ENCODE peak calls at places on chromosomes 12 and 14, in ten cellular contexts. I, D, B, C, P, E, G, U, H and A are unnamed samples.

GRCh38 chr12:62799126-62799736 is 135.7 kb downstream of the PPM1H start:
- DNase-seq in I (no peak), D (peak; percentile 53), B (peak; percentile 57), C (peak; percentile 85), P (no peak), E (peak; percentile 81), G (peak; percentile 52), U (peak; percentile 78), H (peak; percentile 37), A (peak; percentile 78)

GRCh38 chr12:46269429-46270241 is 792 bp upstream of the SLC38A1 start:
- DNase-seq in I (no peak), D (peak; percentile 63), B (no peak), C (peak; percentile 69), P (peak; percentile 65), E (peak; percentile 67), G (peak; percentile 47), U (peak; percentile 77), H (no peak), A (no peak)

GRCh38 chr12:105069936-105070702 is 14.1 kb downstream of the ALDH1L2 start:
- DNase-seq in I (no peak), D (no peak), B (no peak), C (no peak), P (no peak), E (no peak), G (no peak), U (no peak), H (no peak), A (no peak)

GRCh38 chr12:98572010-98572409 is 21.5 kb upstream of the SLC25A3 start:
- DNase-seq in I (no peak), D (no peak), B (no peak), C (no peak), P (no peak), E (peak; percentile 31), G (no peak), U (no peak), H (no peak), A (no peak)

GRCh38 chr14:38290601-38291190 is 34.8 kb upstream of the CLEC14A start:
- DNase-seq in I (no peak), D (no peak), B (no peak), C (peak; percentile 17), P (peak; percentile 3), E (no peak), G (no peak), U (no peak), H (peak; percentile 71), A (no peak)

GRCh38 chr14:92942576-92942975 is 19.6 kb downstream of the CHGA start:
- DNase-seq in I (no peak), D (no peak), B (no peak), C (no peak), P (no peak), E (peak; percentile 31), G (no peak), U (no peak), H (no peak), A (no peak)

GRCh38 chr12:51838036-51838435 is 10.5 kb downstream of the FIGNL2 start:
- DNase-seq in I (no peak), D (no peak), B (no peak), C (no peak), P (no peak), E (no peak), G (no peak), U (no peak), H (no peak), A (no peak)

GRCh38 chr12:107610030-107610859 is 75.4 kb upstream of the PWP1 start:
- DNase-seq in I (no peak), D (peak; percentile 11), B (no peak), C (peak; percentile 72), P (no peak), E (peak; percentile 58), G (peak; percentile 8), U (peak; percentile 29), H (peak; percentile 5), A (peak; percentile 26)

GRCh38 chr12:71556881-71557280 is 106.8 kb downstream of the ZFC3H1 start:
- DNase-seq in I (no peak), D (no peak), B (no peak), C (peak; percentile 26), P (no peak), E (peak; percentile 84), G (no peak), U (peak; percentile 59), H (peak; percentile 83), A (peak; percentile 57)

GRCh38 chr12:93908846-93909592 is 231.8 kb downstream of the CRADD start:
- DNase-seq in I (no peak), D (no peak), B (no peak), C (no peak), P (no peak), E (no peak), G (no peak), U (peak; percentile 67), H (no peak), A (no peak)

GRCh38 chr12:32457251-32458025 is 58.1 kb downstream of the FGD4 start:
- DNase-seq in I (no peak), D (no peak), B (no peak), C (no peak), P (no peak), E (no peak), G (no peak), U (no peak), H (no peak), A (no peak)

GRCh38 chr12:127145929-127146789 is 1120.8 kb upstream of the TMEM132C start:
- DNase-seq in I (peak; percentile 39), D (peak; percentile 10), B (no peak), C (no peak), P (peak; percentile 82), E (peak; percentile 4), G (no peak), U (peak; percentile 95), H (peak; percentile 30), A (no peak)

GRCh38 chr14:103296987-103297386 is 37.0 kb upstream of the EIF5 start:
- DNase-seq in I (no peak), D (no peak), B (no peak), C (no peak), P (no peak), E (peak; percentile 26), G (peak; percentile 9), U (no peak), H (no peak), A (no peak)

GRCh38 chr12:120138366-120138765 is 21.8 kb upstream of the RAB35 start:
- DNase-seq in I (no peak), D (no peak), B (no peak), C (no peak), P (no peak), E (no peak), G (no peak), U (no peak), H (no peak), A (no peak)

GRCh38 chr12:14885718-14886201 is at the start of gene MGP:
- DNase-seq in I (no peak), D (no peak), B (no peak), C (peak; percentile 37), P (no peak), E (no peak), G (no peak), U (no peak), H (no peak), A (no peak)

GRCh38 chr12:112049351-112049750 is 36.1 kb downstream of the ERP29 start:
- DNase-seq in I (no peak), D (no peak), B (no peak), C (no peak), P (peak; percentile 22), E (no peak), G (no peak), U (no peak), H (no peak), A (no peak)

GRCh38 chr14:29548948-29549370 is 378.7 kb downstream of the PRKD1 start:
- DNase-seq in I (no peak), D (no peak), B (no peak), C (peak; percentile 69), P (peak; percentile 73), E (peak; percentile 1), G (peak; percentile 82), U (peak; percentile 32), H (peak; percentile 29), A (peak; percentile 69)

GRCh38 chr12:71731439-71732356 is 23.0 kb upstream of the RAB21 start:
- DNase-seq in I (no peak), D (no peak), B (no peak), C (peak; percentile 7), P (no peak), E (peak; percentile 50), G (no peak), U (no peak), H (no peak), A (no peak)

GRCh38 chr12:111435661-111436201 is 30.0 kb downstream of the SH2B3 start:
- DNase-seq in I (no peak), D (no peak), B (no peak), C (no peak), P (no peak), E (no peak), G (no peak), U (no peak), H (no peak), A (no peak)

GRCh38 chr12:92047058-92047826 is 98.4 kb downstream of the BTG1 start:
- DNase-seq in I (no peak), D (no peak), B (no peak), C (no peak), P (peak; percentile 58), E (no peak), G (no peak), U (no peak), H (no peak), A (no peak)

GRCh38 chr12:124687695-124688301 is 120.4 kb upstream of the NCOR2 start:
- DNase-seq in I (no peak), D (peak; percentile 17), B (no peak), C (no peak), P (peak; percentile 71), E (peak; percentile 38), G (peak; percentile 29), U (no peak), H (no peak), A (no peak)

GRCh38 chr14:92004062-92004461 is 35.8 kb downstream of the TRIP11 start:
- DNase-seq in I (no peak), D (no peak), B (no peak), C (no peak), P (no peak), E (no peak), G (no peak), U (no peak), H (no peak), A (no peak)

GRCh38 chr12:12582895-12583303 is 20.2 kb upstream of the DUSP16 start:
- DNase-seq in I (no peak), D (no peak), B (no peak), C (peak; percentile 58), P (no peak), E (no peak), G (no peak), U (no peak), H (peak; percentile 30), A (no peak)

GRCh38 chr12:98646165-98646764 is 1.2 kb downstream of the APAF1 start:
- DNase-seq in I (no peak), D (no peak), B (no peak), C (peak; percentile 8), P (peak; percentile 1), E (no peak), G (no peak), U (peak; percentile 17), H (no peak), A (peak; percentile 5)

GRCh38 chr14:50615566-50615965 is 52.5 kb downstream of the SAV1 start:
- DNase-seq in I (no peak), D (no peak), B (no peak), C (no peak), P (peak; percentile 86), E (no peak), G (no peak), U (no peak), H (no peak), A (no peak)

GRCh38 chr12:3222935-3223334 is 145.8 kb downstream of the TSPAN9 start:
- DNase-seq in I (no peak), D (no peak), B (no peak), C (no peak), P (no peak), E (no peak), G (no peak), U (no peak), H (no peak), A (no peak)

GRCh38 chr14:60807971-60808370 is 73.4 kb downstream of the MNAT1 start:
- DNase-seq in I (no peak), D (no peak), B (no peak), C (no peak), P (no peak), E (no peak), G (no peak), U (no peak), H (no peak), A (no peak)

GRCh38 chr14:60106341-60106740 is 14.6 kb downstream of the PCNX4 start:
- DNase-seq in I (no peak), D (no peak), B (no peak), C (peak; percentile 35), P (peak; percentile 35), E (no peak), G (no peak), U (no peak), H (no peak), A (no peak)